ENCODE peak calls at places on chromosomes 7 and 10, in four cellular contexts. One of them, this sample, is unnamed.
A peak's percentile ranks its signal among the peaks of the same experiment; 100 is the strongest.

GRCh38 chr10:44981172-44982113 is 2.8 kb upstream of the DEPP1 start:
- DNase-seq in H9: no peak
- DNase-seq in HCT116: peak; percentile 73
- DNase-seq in IMR-90: peak; percentile 92
- DNase-seq in this sample: no peak

GRCh38 chr7:119720541-119720940 is 552.4 kb upstream of the KCND2 start:
- DNase-seq in H9: no peak
- DNase-seq in IMR-90: peak; percentile 84
- DNase-seq in HCT116: peak; percentile 32
- DNase-seq in this sample: no peak

GRCh38 chr10:88039496-88040200 is 176.2 kb downstream of the PTEN start:
- DNase-seq in HCT116: no peak
- DNase-seq in H9: no peak
- DNase-seq in IMR-90: peak; percentile 67
- DNase-seq in this sample: no peak

GRCh38 chr7:18792866-18793595 is 297.5 kb downstream of the HDAC9 start:
- DNase-seq in IMR-90: peak; percentile 79
- DNase-seq in HCT116: no peak
- DNase-seq in H9: no peak
- DNase-seq in this sample: no peak

GRCh38 chr10:70442332-70442988 is 979 bp upstream of the NODAL start:
- DNase-seq in HCT116: no peak
- DNase-seq in H9: peak; percentile 92
- DNase-seq in IMR-90: no peak
- DNase-seq in this sample: no peak

GRCh38 chr10:74151057-74151878 is at the start of gene ADK:
- DNase-seq in HCT116: peak; percentile 96
- DNase-seq in H9: peak; percentile 99
- DNase-seq in IMR-90: peak; percentile 96
- DNase-seq in this sample: peak; percentile 99

GRCh38 chr7:77783540-77783939 is 14.7 kb downstream of the TMEM60 start:
- DNase-seq in IMR-90: no peak
- DNase-seq in H9: no peak
- DNase-seq in HCT116: no peak
- DNase-seq in this sample: no peak

GRCh38 chr7:151428393-151429231 is 11.3 kb downstream of the CRYGN start:
- DNase-seq in IMR-90: peak; percentile 75
- DNase-seq in HCT116: no peak
- DNase-seq in H9: no peak
- DNase-seq in this sample: no peak

GRCh38 chr7:157745721-157746709 is 409.2 kb downstream of the DNAJB6 start:
- DNase-seq in H9: no peak
- DNase-seq in IMR-90: no peak
- DNase-seq in HCT116: no peak
- DNase-seq in this sample: no peak

GRCh38 chr7:39950473-39951155 is 558 bp downstream of the CDK13 start:
- DNase-seq in H9: no peak
- DNase-seq in IMR-90: peak; percentile 40
- DNase-seq in HCT116: no peak
- DNase-seq in this sample: peak; percentile 45

GRCh38 chr7:106277976-106278375 is 6.8 kb downstream of the NAMPT start:
- DNase-seq in IMR-90: no peak
- DNase-seq in H9: no peak
- DNase-seq in HCT116: no peak
- DNase-seq in this sample: no peak

GRCh38 chr7:46776790-46777189 is 805.1 kb downstream of the TNS3 start:
- DNase-seq in HCT116: no peak
- DNase-seq in IMR-90: peak; percentile 36
- DNase-seq in H9: no peak
- DNase-seq in this sample: peak; percentile 26

GRCh38 chr10:69222157-69223027 is 2.3 kb downstream of the HKDC1 start:
- DNase-seq in H9: peak; percentile 68
- DNase-seq in IMR-90: peak; percentile 67
- DNase-seq in HCT116: peak; percentile 83
- DNase-seq in this sample: peak; percentile 97

GRCh38 chr7:16648551-16648950 is 2.6 kb downstream of the BZW2 start:
- DNase-seq in IMR-90: no peak
- DNase-seq in H9: peak; percentile 37
- DNase-seq in HCT116: no peak
- DNase-seq in this sample: no peak

GRCh38 chr10:30019468-30019867 is 39.9 kb downstream of the JCAD start:
- DNase-seq in H9: no peak
- DNase-seq in HCT116: no peak
- DNase-seq in IMR-90: no peak
- DNase-seq in this sample: no peak

GRCh38 chr10:30017576-30017975 is 41.8 kb downstream of the JCAD start:
- DNase-seq in H9: no peak
- DNase-seq in IMR-90: no peak
- DNase-seq in HCT116: no peak
- DNase-seq in this sample: no peak

GRCh38 chr10:30014511-30014910 is 44.9 kb downstream of the JCAD start:
- DNase-seq in H9: no peak
- DNase-seq in HCT116: no peak
- DNase-seq in IMR-90: peak; percentile 62
- DNase-seq in this sample: no peak

GRCh38 chr10:30022590-30022989 is 36.8 kb downstream of the JCAD start:
- DNase-seq in H9: no peak
- DNase-seq in HCT116: no peak
- DNase-seq in IMR-90: no peak
- DNase-seq in this sample: no peak

GRCh38 chr10:30018512-30018911 is 40.9 kb downstream of the JCAD start:
- DNase-seq in IMR-90: no peak
- DNase-seq in H9: no peak
- DNase-seq in HCT116: no peak
- DNase-seq in this sample: no peak
- H3K9ac ChIP-seq in IMR-90: no peak overlapping the region
- H3K9ac ChIP-seq in H9: no peak overlapping the region
- H3K9ac ChIP-seq in HCT116: no peak overlapping the region
- H3K9ac ChIP-seq in this sample: no peak overlapping the region

GRCh38 chr10:103921750-103922195 is 3.8 kb upstream of the STN1 start:
- DNase-seq in HCT116: peak; percentile 44
- DNase-seq in H9: peak; percentile 63
- DNase-seq in IMR-90: peak; percentile 31
- DNase-seq in this sample: no peak
- H2AFZ ChIP-seq in HCT116: peak overlapping the region; percentile 35
- H2AFZ ChIP-seq in H9: no peak overlapping the region
- H2AFZ ChIP-seq in IMR-90: peak overlapping the region; percentile 83
- H2AFZ ChIP-seq in this sample: no peak overlapping the region

GRCh38 chr7:154996756-154997155 is 6.2 kb downstream of the PAXIP1 start:
- DNase-seq in HCT116: no peak
- DNase-seq in IMR-90: no peak
- DNase-seq in H9: no peak
- DNase-seq in this sample: no peak
- H3K9ac ChIP-seq in HCT116: no peak overlapping the region
- H3K9ac ChIP-seq in IMR-90: no peak overlapping the region
- H3K9ac ChIP-seq in H9: no peak overlapping the region
- H3K9ac ChIP-seq in this sample: no peak overlapping the region

GRCh38 chr10:61248013-61248412 is 205.2 kb downstream of the TMEM26 start:
- DNase-seq in IMR-90: no peak
- DNase-seq in HCT116: no peak
- DNase-seq in H9: no peak
- DNase-seq in this sample: no peak

GRCh38 chr10:61244261-61244775 is 208.9 kb downstream of the TMEM26 start:
- DNase-seq in IMR-90: no peak
- DNase-seq in H9: no peak
- DNase-seq in HCT116: no peak
- DNase-seq in this sample: no peak

GRCh38 chr10:61251089-61251488 is 202.1 kb downstream of the TMEM26 start:
- DNase-seq in IMR-90: no peak
- DNase-seq in HCT116: no peak
- DNase-seq in H9: no peak
- DNase-seq in this sample: no peak

DNA sequence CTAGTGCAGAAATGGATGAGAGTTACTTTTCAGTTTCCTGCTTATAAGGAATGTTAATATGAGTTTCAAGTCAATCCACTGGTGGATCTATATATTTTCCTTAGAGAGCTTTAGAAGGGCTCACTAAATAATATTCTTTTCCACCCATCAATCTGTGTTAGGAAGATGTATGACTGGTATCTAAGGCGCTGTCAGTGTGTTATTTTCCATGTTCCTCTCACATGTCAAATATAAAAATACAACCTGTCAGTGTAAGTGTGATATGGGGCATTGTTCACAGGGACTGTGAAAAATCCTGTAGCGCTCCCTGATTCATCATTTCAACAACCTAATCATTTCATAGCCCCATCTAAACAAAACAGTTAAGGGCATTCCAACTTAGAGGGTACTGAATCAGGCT is 203.1 kb downstream of the TMEM26 start:
- DNase-seq in H9: no peak
- DNase-seq in HCT116: no peak
- DNase-seq in IMR-90: no peak
- DNase-seq in this sample: no peak
- H2AFZ ChIP-seq in H9: no peak overlapping the region
- H2AFZ ChIP-seq in HCT116: no peak overlapping the region
- H2AFZ ChIP-seq in IMR-90: no peak overlapping the region
- H2AFZ ChIP-seq in this sample: no peak overlapping the region

DNA sequence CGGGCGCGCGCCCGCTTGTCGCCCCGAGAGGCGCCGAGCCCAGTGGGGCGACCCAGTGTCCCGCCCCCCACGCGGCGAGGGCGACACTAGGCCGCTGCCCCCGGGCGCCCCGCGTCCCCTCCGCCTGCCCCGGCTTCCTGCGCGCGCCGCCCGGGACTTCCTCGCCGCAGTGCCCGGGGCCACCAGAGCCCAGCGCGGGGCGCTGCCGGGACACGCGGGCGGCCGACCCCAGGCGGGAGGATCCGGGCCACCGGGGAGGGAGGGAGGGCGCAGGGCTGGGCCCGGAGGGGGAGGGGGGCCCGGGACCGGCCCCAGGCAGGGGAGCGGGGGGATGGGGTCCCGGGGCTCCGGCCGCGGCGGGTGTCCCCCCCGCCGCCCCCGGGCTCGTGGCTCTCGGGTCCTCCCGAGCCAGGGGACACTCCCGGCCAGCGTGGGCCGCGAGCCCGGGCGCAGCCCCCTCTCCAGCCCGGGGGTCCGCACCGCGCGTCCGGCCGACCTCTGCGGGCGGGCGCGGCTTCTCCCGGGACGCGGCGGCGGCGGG is 435 bp upstream of the PWWP2B start:
- DNase-seq in IMR-90: peak; percentile 31
- DNase-seq in HCT116: no peak
- DNase-seq in H9: no peak
- DNase-seq in this sample: peak; percentile 46
- H3K9ac ChIP-seq in IMR-90: peak overlapping the region; percentile 25
- H3K9ac ChIP-seq in HCT116: peak overlapping the region; percentile 60
- H3K9ac ChIP-seq in H9: no peak overlapping the region
- H3K9ac ChIP-seq in this sample: no peak overlapping the region

DNA sequence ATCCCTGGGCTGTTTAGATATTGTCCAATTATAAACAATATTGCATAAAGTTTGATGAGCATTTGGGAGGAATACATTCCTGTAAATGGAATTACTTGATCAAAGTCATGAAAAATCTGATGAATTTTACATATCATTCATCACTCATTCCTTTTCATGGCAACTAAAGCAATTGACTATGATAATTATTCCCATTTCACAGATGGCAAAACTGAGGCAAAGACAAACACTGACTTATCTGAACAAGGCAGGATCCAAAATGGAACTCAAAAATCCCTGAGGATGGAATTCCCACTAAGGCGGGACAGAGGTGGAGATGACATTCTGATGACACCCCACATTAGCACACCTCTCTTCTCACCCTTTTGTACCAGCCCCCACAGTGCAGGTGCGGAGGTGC is 17.1 kb downstream of the SLIT1 start:
- DNase-seq in HCT116: no peak
- DNase-seq in H9: no peak
- DNase-seq in IMR-90: no peak
- DNase-seq in this sample: no peak
- H2AFZ ChIP-seq in HCT116: no peak overlapping the region
- H2AFZ ChIP-seq in H9: no peak overlapping the region
- H2AFZ ChIP-seq in IMR-90: no peak overlapping the region
- H2AFZ ChIP-seq in this sample: no peak overlapping the region

DNA sequence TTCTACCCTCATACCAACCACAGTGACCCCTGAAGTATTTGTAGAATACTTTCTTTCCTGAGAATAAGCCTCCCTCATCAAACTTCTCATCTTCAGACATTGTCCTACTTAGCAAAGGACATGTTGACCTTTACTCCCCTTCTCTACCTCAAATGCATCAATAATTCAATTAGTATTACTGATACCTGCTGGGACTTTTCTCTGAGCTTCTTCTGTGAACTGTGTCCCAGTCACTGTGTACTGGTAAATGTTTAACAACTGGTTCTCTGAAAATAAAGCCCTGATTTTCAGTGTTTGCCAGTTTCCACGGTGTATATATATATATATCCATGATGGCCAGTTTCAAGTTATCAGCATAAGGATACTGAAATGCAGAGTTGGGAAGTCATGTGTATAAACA is 12.2 kb downstream of the PANK1 start:
- DNase-seq in H9: no peak
- DNase-seq in IMR-90: no peak
- DNase-seq in HCT116: no peak
- DNase-seq in this sample: no peak
- H3K9ac ChIP-seq in H9: no peak overlapping the region
- H3K9ac ChIP-seq in IMR-90: no peak overlapping the region
- H3K9ac ChIP-seq in HCT116: no peak overlapping the region
- H3K9ac ChIP-seq in this sample: no peak overlapping the region